ENCODE peak calls at places on chromosomes 6 and 20, in ten cellular contexts. One of them, this sample, is unnamed.

GRCh38 chr20:61263938-61264337 is 11.9 kb downstream of the CDH4 start:
- DNase-seq in astrocyte: no peak
- DNase-seq in lower lobe of right lung: no peak
- DNase-seq in PC-3: no peak
- DNase-seq in endothelial cell of umbilical vein: no peak
- DNase-seq in ovary: no peak
- DNase-seq in fibroblast of lung: no peak
- DNase-seq in tibial artery: no peak
- DNase-seq in transverse colon: no peak
- DNase-seq in dorsolateral prefrontal cortex: no peak
- DNase-seq in this sample: no peak

GRCh38 chr6:17580518-17581048 is 19.5 kb upstream of the FAM8A1 start:
- DNase-seq in astrocyte: peak; percentile 29
- DNase-seq in lower lobe of right lung: peak; percentile 68
- DNase-seq in PC-3: peak; percentile 42
- DNase-seq in endothelial cell of umbilical vein: peak; percentile 49
- DNase-seq in ovary: peak; percentile 61
- DNase-seq in fibroblast of lung: peak; percentile 49
- DNase-seq in tibial artery: peak; percentile 72
- DNase-seq in transverse colon: peak; percentile 34
- DNase-seq in dorsolateral prefrontal cortex: peak; percentile 57
- DNase-seq in this sample: no peak

GRCh38 chr6:40782355-40782754 is 195.2 kb upstream of the LRFN2 start:
- DNase-seq in astrocyte: no peak
- DNase-seq in lower lobe of right lung: no peak
- DNase-seq in PC-3: no peak
- DNase-seq in endothelial cell of umbilical vein: no peak
- DNase-seq in ovary: no peak
- DNase-seq in fibroblast of lung: no peak
- DNase-seq in tibial artery: no peak
- DNase-seq in transverse colon: no peak
- DNase-seq in dorsolateral prefrontal cortex: no peak
- DNase-seq in this sample: no peak

GRCh38 chr6:99875068-99875467 is 119.0 kb downstream of the MCHR2 start:
- DNase-seq in astrocyte: no peak
- DNase-seq in lower lobe of right lung: no peak
- DNase-seq in PC-3: no peak
- DNase-seq in endothelial cell of umbilical vein: no peak
- DNase-seq in ovary: no peak
- DNase-seq in fibroblast of lung: no peak
- DNase-seq in tibial artery: no peak
- DNase-seq in transverse colon: no peak
- DNase-seq in dorsolateral prefrontal cortex: no peak
- DNase-seq in this sample: no peak

GRCh38 chr20:1860446-1860845 is 34.8 kb upstream of the SIRPA start:
- DNase-seq in astrocyte: peak; percentile 89
- DNase-seq in lower lobe of right lung: no peak
- DNase-seq in PC-3: peak; percentile 13
- DNase-seq in endothelial cell of umbilical vein: no peak
- DNase-seq in ovary: no peak
- DNase-seq in fibroblast of lung: peak; percentile 18
- DNase-seq in tibial artery: no peak
- DNase-seq in transverse colon: no peak
- DNase-seq in dorsolateral prefrontal cortex: no peak
- DNase-seq in this sample: peak; percentile 82

GRCh38 chr6:159646731-159647130 is 46.3 kb downstream of the SOD2 start:
- DNase-seq in astrocyte: peak; percentile 85
- DNase-seq in lower lobe of right lung: no peak
- DNase-seq in PC-3: no peak
- DNase-seq in endothelial cell of umbilical vein: no peak
- DNase-seq in ovary: no peak
- DNase-seq in fibroblast of lung: peak; percentile 7
- DNase-seq in tibial artery: no peak
- DNase-seq in transverse colon: no peak
- DNase-seq in dorsolateral prefrontal cortex: no peak
- DNase-seq in this sample: peak; percentile 10

GRCh38 chr20:13331536-13331935 is 110.5 kb downstream of the ISM1 start:
- DNase-seq in astrocyte: peak; percentile 13
- DNase-seq in lower lobe of right lung: no peak
- DNase-seq in PC-3: peak; percentile 13
- DNase-seq in endothelial cell of umbilical vein: peak; percentile 50
- DNase-seq in ovary: no peak
- DNase-seq in fibroblast of lung: no peak
- DNase-seq in tibial artery: no peak
- DNase-seq in transverse colon: no peak
- DNase-seq in dorsolateral prefrontal cortex: no peak
- DNase-seq in this sample: no peak

GRCh38 chr6:17101422-17102257 is at the start of gene STMND1:
- DNase-seq in astrocyte: peak; percentile 22
- DNase-seq in lower lobe of right lung: peak; percentile 64
- DNase-seq in PC-3: peak; percentile 70
- DNase-seq in endothelial cell of umbilical vein: peak; percentile 17
- DNase-seq in ovary: no peak
- DNase-seq in fibroblast of lung: peak; percentile 18
- DNase-seq in tibial artery: no peak
- DNase-seq in transverse colon: peak; percentile 83
- DNase-seq in dorsolateral prefrontal cortex: peak; percentile 51
- DNase-seq in this sample: no peak

GRCh38 chr20:50595433-50595895 is 85.3 kb downstream of the PTPN1 start:
- DNase-seq in astrocyte: no peak
- DNase-seq in lower lobe of right lung: no peak
- DNase-seq in PC-3: no peak
- DNase-seq in endothelial cell of umbilical vein: no peak
- DNase-seq in ovary: no peak
- DNase-seq in fibroblast of lung: no peak
- DNase-seq in tibial artery: no peak
- DNase-seq in transverse colon: no peak
- DNase-seq in dorsolateral prefrontal cortex: no peak
- DNase-seq in this sample: no peak

GRCh38 chr20:50593005-50593335 is 82.8 kb downstream of the PTPN1 start:
- DNase-seq in astrocyte: no peak
- DNase-seq in lower lobe of right lung: no peak
- DNase-seq in PC-3: no peak
- DNase-seq in endothelial cell of umbilical vein: no peak
- DNase-seq in ovary: no peak
- DNase-seq in fibroblast of lung: no peak
- DNase-seq in tibial artery: no peak
- DNase-seq in transverse colon: no peak
- DNase-seq in dorsolateral prefrontal cortex: no peak
- DNase-seq in this sample: no peak

GRCh38 chr20:50592282-50593004 is 82.3 kb downstream of the PTPN1 start:
- DNase-seq in astrocyte: no peak
- DNase-seq in lower lobe of right lung: peak; percentile 81
- DNase-seq in PC-3: no peak
- DNase-seq in endothelial cell of umbilical vein: peak; percentile 58
- DNase-seq in ovary: peak; percentile 71
- DNase-seq in fibroblast of lung: no peak
- DNase-seq in tibial artery: no peak
- DNase-seq in transverse colon: no peak
- DNase-seq in dorsolateral prefrontal cortex: no peak
- DNase-seq in this sample: no peak

GRCh38 chr20:50594591-50595432 is 84.6 kb downstream of the PTPN1 start:
- DNase-seq in astrocyte: no peak
- DNase-seq in lower lobe of right lung: no peak
- DNase-seq in PC-3: no peak
- DNase-seq in endothelial cell of umbilical vein: no peak
- DNase-seq in ovary: no peak
- DNase-seq in fibroblast of lung: no peak
- DNase-seq in tibial artery: no peak
- DNase-seq in transverse colon: no peak
- DNase-seq in dorsolateral prefrontal cortex: no peak
- DNase-seq in this sample: no peak

DNA sequence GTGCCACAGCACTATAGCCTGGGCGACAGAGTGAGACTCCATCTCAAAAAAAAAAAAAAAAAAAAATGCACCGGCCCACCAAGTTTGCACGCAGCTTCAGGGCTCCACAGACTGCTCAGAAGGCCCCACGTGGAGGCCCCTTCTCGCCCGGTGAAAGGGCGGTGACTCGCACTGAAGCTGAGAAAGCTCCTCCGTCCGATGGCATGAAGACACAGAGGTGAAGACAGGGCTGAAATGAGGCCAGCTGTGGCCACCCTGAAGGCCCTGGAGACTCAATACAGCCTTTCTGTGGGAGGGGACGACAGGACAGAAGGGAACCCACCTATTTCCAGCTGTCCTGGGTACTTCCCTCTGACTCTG is 84.0 kb downstream of the PTPN1 start:
- DNase-seq in astrocyte: no peak
- DNase-seq in lower lobe of right lung: no peak
- DNase-seq in PC-3: no peak
- DNase-seq in endothelial cell of umbilical vein: no peak
- DNase-seq in ovary: no peak
- DNase-seq in fibroblast of lung: no peak
- DNase-seq in tibial artery: no peak
- DNase-seq in transverse colon: no peak
- DNase-seq in dorsolateral prefrontal cortex: no peak
- DNase-seq in this sample: no peak
- H3K27ac ChIP-seq in astrocyte: no peak overlapping the region
- H3K27ac ChIP-seq in lower lobe of right lung: no peak overlapping the region
- H3K27ac ChIP-seq in PC-3: no peak overlapping the region
- H3K27ac ChIP-seq in endothelial cell of umbilical vein: no peak overlapping the region
- H3K27ac ChIP-seq in ovary: no peak overlapping the region
- H3K27ac ChIP-seq in fibroblast of lung: no peak overlapping the region
- H3K27ac ChIP-seq in tibial artery: no peak overlapping the region
- H3K27ac ChIP-seq in transverse colon: no peak overlapping the region
- H3K27ac ChIP-seq in dorsolateral prefrontal cortex: no peak overlapping the region
- H3K27ac ChIP-seq in this sample: no peak overlapping the region

GRCh38 chr20:63236116-63236837 is 572 bp downstream of the BIRC7 start:
- DNase-seq in astrocyte: no peak
- DNase-seq in lower lobe of right lung: no peak
- DNase-seq in PC-3: no peak
- DNase-seq in endothelial cell of umbilical vein: no peak
- DNase-seq in ovary: no peak
- DNase-seq in fibroblast of lung: no peak
- DNase-seq in tibial artery: no peak
- DNase-seq in transverse colon: no peak
- DNase-seq in dorsolateral prefrontal cortex: no peak
- DNase-seq in this sample: no peak

GRCh38 chr20:63233924-63234323 is 1.8 kb upstream of the BIRC7 start:
- DNase-seq in astrocyte: no peak
- DNase-seq in lower lobe of right lung: no peak
- DNase-seq in PC-3: no peak
- DNase-seq in endothelial cell of umbilical vein: no peak
- DNase-seq in ovary: no peak
- DNase-seq in fibroblast of lung: no peak
- DNase-seq in tibial artery: no peak
- DNase-seq in transverse colon: no peak
- DNase-seq in dorsolateral prefrontal cortex: no peak
- DNase-seq in this sample: no peak

GRCh38 chr20:63235399-63235983 is at the start of gene BIRC7:
- DNase-seq in astrocyte: no peak
- DNase-seq in lower lobe of right lung: peak; percentile 69
- DNase-seq in PC-3: no peak
- DNase-seq in endothelial cell of umbilical vein: no peak
- DNase-seq in ovary: no peak
- DNase-seq in fibroblast of lung: no peak
- DNase-seq in tibial artery: no peak
- DNase-seq in transverse colon: no peak
- DNase-seq in dorsolateral prefrontal cortex: no peak
- DNase-seq in this sample: no peak

GRCh38 chr20:63233061-63233344 is 2.7 kb upstream of the BIRC7 start:
- DNase-seq in astrocyte: no peak
- DNase-seq in lower lobe of right lung: no peak
- DNase-seq in PC-3: no peak
- DNase-seq in endothelial cell of umbilical vein: no peak
- DNase-seq in ovary: no peak
- DNase-seq in fibroblast of lung: peak; percentile 14
- DNase-seq in tibial artery: no peak
- DNase-seq in transverse colon: no peak
- DNase-seq in dorsolateral prefrontal cortex: no peak
- DNase-seq in this sample: no peak

DNA sequence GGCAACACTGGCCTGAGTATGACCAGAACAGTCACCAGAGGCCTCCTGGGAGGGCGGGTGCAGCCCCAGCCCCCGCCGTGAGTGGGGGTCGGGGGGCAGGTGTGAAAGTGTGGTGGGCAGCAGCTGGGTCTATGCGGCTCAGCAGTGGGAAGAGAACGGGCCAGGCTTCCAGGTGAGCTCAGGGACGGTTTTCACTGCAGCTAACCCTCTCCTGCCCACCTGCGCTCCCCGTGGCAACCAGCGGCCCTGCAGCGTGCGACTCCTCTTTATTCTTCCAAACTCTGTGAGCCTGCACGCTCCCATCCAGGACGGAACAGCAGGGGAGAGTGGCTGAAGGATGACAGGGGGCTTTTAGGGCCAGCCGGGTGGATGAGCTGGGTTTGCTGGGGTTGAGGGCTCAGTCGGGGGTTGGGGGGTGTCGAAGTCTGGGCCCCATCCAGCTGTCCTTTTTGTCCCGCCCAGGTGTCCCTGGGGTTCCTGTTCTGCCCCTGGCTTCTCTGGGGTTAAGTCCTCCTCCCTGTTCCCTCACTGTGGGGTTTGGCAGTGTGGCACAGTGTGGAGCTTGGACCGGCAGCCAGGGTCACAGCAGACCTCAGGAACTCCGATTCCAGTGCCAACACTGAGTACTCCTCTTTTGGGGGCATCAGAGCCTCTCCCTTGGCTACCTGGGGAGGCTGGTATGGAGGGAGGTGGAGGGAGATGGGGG is 859 bp upstream of the BIRC7 start:
- DNase-seq in astrocyte: no peak
- DNase-seq in lower lobe of right lung: no peak
- DNase-seq in PC-3: peak; percentile 52
- DNase-seq in endothelial cell of umbilical vein: no peak
- DNase-seq in ovary: no peak
- DNase-seq in fibroblast of lung: no peak
- DNase-seq in tibial artery: no peak
- DNase-seq in transverse colon: peak; percentile 19
- DNase-seq in dorsolateral prefrontal cortex: no peak
- DNase-seq in this sample: peak; percentile 32
- TF ChIP-seq CTCF in astrocyte: peak; percentile 15
- TF ChIP-seq CTCF in lower lobe of right lung: peak; percentile 17
- TF ChIP-seq CTCF in PC-3: peak; percentile 49
- TF ChIP-seq CTCF in endothelial cell of umbilical vein: peak; percentile 21
- TF ChIP-seq CTCF in ovary: no peak
- TF ChIP-seq CTCF in fibroblast of lung: peak; percentile 27
- TF ChIP-seq CTCF in tibial artery: no peak
- TF ChIP-seq CTCF in transverse colon: peak; percentile 33
- TF ChIP-seq CTCF in dorsolateral prefrontal cortex: no peak
- TF ChIP-seq CTCF in this sample: peak; percentile 68

DNA sequence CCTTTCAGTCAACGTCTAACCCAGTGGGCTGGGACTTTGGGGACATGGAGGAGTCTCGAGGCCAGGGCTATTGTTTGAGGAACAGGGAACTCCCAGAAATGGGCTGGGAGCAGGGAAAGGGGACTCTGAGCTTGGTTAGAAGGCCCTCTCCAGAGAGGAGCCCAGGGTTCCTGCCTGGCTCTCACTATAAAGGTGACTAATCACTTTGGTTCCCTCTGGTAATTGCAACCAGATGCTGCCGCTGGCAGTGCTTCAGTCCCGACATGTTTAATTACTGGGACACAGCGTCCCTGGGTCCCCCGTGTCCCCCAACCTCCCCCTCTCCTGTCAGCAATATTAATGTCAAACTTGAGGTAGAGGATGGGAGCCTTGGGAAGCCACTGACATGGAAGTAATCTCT is 5.0 kb upstream of the GDF5 start:
- DNase-seq in astrocyte: peak; percentile 79
- DNase-seq in lower lobe of right lung: no peak
- DNase-seq in PC-3: no peak
- DNase-seq in endothelial cell of umbilical vein: no peak
- DNase-seq in ovary: no peak
- DNase-seq in fibroblast of lung: peak; percentile 77
- DNase-seq in tibial artery: no peak
- DNase-seq in transverse colon: no peak
- DNase-seq in dorsolateral prefrontal cortex: no peak
- DNase-seq in this sample: peak; percentile 21
- H3K27ac ChIP-seq in astrocyte: peak overlapping the region; percentile 67
- H3K27ac ChIP-seq in lower lobe of right lung: no peak overlapping the region
- H3K27ac ChIP-seq in PC-3: no peak overlapping the region
- H3K27ac ChIP-seq in endothelial cell of umbilical vein: no peak overlapping the region
- H3K27ac ChIP-seq in ovary: no peak overlapping the region
- H3K27ac ChIP-seq in fibroblast of lung: peak overlapping the region; percentile 69
- H3K27ac ChIP-seq in tibial artery: no peak overlapping the region
- H3K27ac ChIP-seq in transverse colon: no peak overlapping the region
- H3K27ac ChIP-seq in dorsolateral prefrontal cortex: no peak overlapping the region
- H3K27ac ChIP-seq in this sample: peak overlapping the region; percentile 75

DNA sequence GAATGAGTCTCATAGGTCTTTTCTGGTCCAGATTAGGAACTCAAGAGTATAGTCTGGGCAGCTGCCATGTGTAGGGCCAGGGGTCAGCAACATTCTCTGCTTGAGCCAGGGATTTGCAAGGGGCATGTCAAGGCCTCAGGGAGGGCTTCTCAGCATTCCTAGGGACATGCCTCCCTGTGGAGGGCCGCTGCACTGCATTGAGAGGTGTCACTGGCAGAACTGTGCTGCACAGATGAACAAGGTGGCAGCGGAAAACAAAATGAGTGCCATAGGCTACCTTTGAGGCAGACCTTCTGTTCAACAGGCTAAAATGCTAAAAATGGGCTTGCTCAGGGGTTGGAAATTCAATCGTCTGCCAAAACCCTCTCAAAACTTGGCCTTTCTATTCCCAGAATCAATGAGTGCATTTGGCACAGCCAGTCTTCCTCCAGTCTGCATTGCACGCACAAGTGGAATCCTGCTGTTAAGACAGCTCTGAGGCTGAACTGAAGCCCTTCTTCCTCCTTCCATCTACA is 51.6 kb upstream of the SRPK1 start:
- DNase-seq in astrocyte: peak; percentile 10
- DNase-seq in lower lobe of right lung: no peak
- DNase-seq in PC-3: no peak
- DNase-seq in endothelial cell of umbilical vein: no peak
- DNase-seq in ovary: no peak
- DNase-seq in fibroblast of lung: no peak
- DNase-seq in tibial artery: no peak
- DNase-seq in transverse colon: no peak
- DNase-seq in dorsolateral prefrontal cortex: no peak
- DNase-seq in this sample: no peak
- TF ChIP-seq CTCF in astrocyte: no peak
- TF ChIP-seq CTCF in lower lobe of right lung: no peak
- TF ChIP-seq CTCF in PC-3: no peak
- TF ChIP-seq CTCF in endothelial cell of umbilical vein: no peak
- TF ChIP-seq CTCF in ovary: no peak
- TF ChIP-seq CTCF in fibroblast of lung: no peak
- TF ChIP-seq CTCF in tibial artery: no peak
- TF ChIP-seq CTCF in transverse colon: no peak
- TF ChIP-seq CTCF in dorsolateral prefrontal cortex: no peak
- TF ChIP-seq CTCF in this sample: no peak